ENCODE peak calls at places on chromosome 5, in nine cellular contexts. Y is cardiac muscle cell, Q is endothelial cell of umbilical vein, L is A549, J is K562, F is colonic mucosa, P is osteoblast, C is ovary, X is mucosa of descending colon. Z is an unnamed sample.

GRCh38 chr5:60102961-60103683 is 209.6 kb upstream of the PDE4D start:
- DNase-seq in P (peak; percentile 55), Y (no peak), L (peak; percentile 52), J (no peak), Q (no peak), F (no peak), C (no peak), X (no peak), Z (no peak)

GRCh38 chr5:115467631-115468030 is 76.9 kb downstream of the FEM1C start:
- DNase-seq in J (no peak), L (no peak), F (no peak), Q (no peak), Y (no peak), C (no peak), P (no peak), X (no peak), Z (no peak)

GRCh38 chr5:121366515-121366914 is 485.2 kb upstream of the FTMT start:
- DNase-seq in C (no peak), Q (no peak), J (no peak), P (peak; percentile 5), F (no peak), Y (no peak), X (no peak), L (peak; percentile 49), Z (no peak)

GRCh38 chr5:172541119-172541763 is 86.9 kb upstream of the SH3PXD2B start:
- DNase-seq in P (no peak), Y (peak; percentile 77), C (no peak), J (no peak), Q (no peak), F (peak; percentile 6), L (no peak), X (peak; percentile 0), Z (no peak)

GRCh38 chr5:115544371-115545064 is at the start of gene FEM1C:
- DNase-seq in F (peak; percentile 99), J (peak; percentile 95), P (peak; percentile 98), Y (peak; percentile 98), Q (peak; percentile 98), C (peak; percentile 96), L (peak; percentile 97), X (peak; percentile 99), Z (peak; percentile 93)

GRCh38 chr5:149406203-149406978 is 27.3 kb upstream of the IL17B start:
- DNase-seq in J (peak; percentile 40), F (no peak), Q (no peak), L (no peak), P (peak; percentile 98), C (peak; percentile 93), Y (no peak), X (peak; percentile 48), Z (no peak)

GRCh38 chr5:59198832-59199231 is 616.0 kb downstream of the RAB3C start:
- DNase-seq in L (no peak), C (no peak), Y (no peak), F (no peak), P (no peak), Q (no peak), J (no peak), X (no peak), Z (no peak)

GRCh38 chr5:78624011-78624541 is 24.5 kb downstream of the LHFPL2 start:
- DNase-seq in F (no peak), J (no peak), Y (peak; percentile 58), X (no peak), L (no peak), Q (no peak), C (no peak), P (no peak), Z (no peak)

GRCh38 chr5:143205386-143205785 is 198.1 kb downstream of the NR3C1 start:
- DNase-seq in L (no peak), Y (no peak), P (peak; percentile 88), J (no peak), C (no peak), Q (peak; percentile 81), F (no peak), X (no peak), Z (no peak)

GRCh38 chr5:176995896-176996767 is 10.4 kb downstream of the UIMC1 start:
- DNase-seq in C (no peak), Q (peak; percentile 86), P (peak; percentile 31), L (peak; percentile 18), F (no peak), J (no peak), Y (no peak), X (no peak), Z (no peak)
- H3K4me1 ChIP-seq in C (peaks cover 1% of the 10 kb centered on the region), Q (peaks cover 37% of the 10 kb centered on the region), P (peaks cover 20% of the 10 kb centered on the region), L (peaks cover 16% of the 10 kb centered on the region), F (no peaks in the 10 kb centered on the region), J (peaks cover 26% of the 10 kb centered on the region), Y (no peaks in the 10 kb centered on the region), X (no peaks in the 10 kb centered on the region), Z (no peaks in the 10 kb centered on the region)

GRCh38 chr5:65037845-65038815 is 269.4 kb downstream of the CWC27 start:
- DNase-seq in L (peak; percentile 62), F (peak; percentile 52), X (peak; percentile 62), C (no peak), J (peak; percentile 48), Q (peak; percentile 48), Y (no peak), P (peak; percentile 74), Z (no peak)
- TF ChIP-seq CTCF in L (peak; percentile 23), F (peak; percentile 36), X (peak; percentile 25), C (no peak), J (peak; percentile 58), Q (peak; percentile 12), Y (no peak), P (peak; percentile 21), Z (no peak)

GRCh38 chr5:151125421-151125820 is 32.2 kb downstream of the ANXA6 start:
- DNase-seq in X (no peak), L (no peak), F (no peak), P (no peak), C (no peak), J (no peak), Y (no peak), Q (no peak), Z (no peak)
- H3K4me1 ChIP-seq in X (no peaks in the 10 kb centered on the region), L (peaks cover 7% of the 10 kb centered on the region), F (no peaks in the 10 kb centered on the region), P (peaks cover 5% of the 10 kb centered on the region), C (no peaks in the 10 kb centered on the region), J (peaks cover 7% of the 10 kb centered on the region), Y (no peaks in the 10 kb centered on the region), Q (no peaks in the 10 kb centered on the region), Z (no peaks in the 10 kb centered on the region)

GRCh38 chr5:63555874-63556273 is 406.4 kb downstream of the HTR1A start:
- DNase-seq in X (no peak), Y (no peak), P (no peak), C (no peak), L (no peak), J (no peak), F (no peak), Q (no peak), Z (no peak)

GRCh38 chr5:63553069-63553468 is 409.2 kb downstream of the HTR1A start:
- DNase-seq in L (no peak), Y (no peak), P (no peak), F (no peak), C (no peak), J (no peak), X (no peak), Q (no peak), Z (no peak)
- TF ChIP-seq CTCF in L (no peak), Y (no peak), P (no peak), F (no peak), C (no peak), J (no peak), X (no peak), Q (no peak), Z (no peak)

DNA sequence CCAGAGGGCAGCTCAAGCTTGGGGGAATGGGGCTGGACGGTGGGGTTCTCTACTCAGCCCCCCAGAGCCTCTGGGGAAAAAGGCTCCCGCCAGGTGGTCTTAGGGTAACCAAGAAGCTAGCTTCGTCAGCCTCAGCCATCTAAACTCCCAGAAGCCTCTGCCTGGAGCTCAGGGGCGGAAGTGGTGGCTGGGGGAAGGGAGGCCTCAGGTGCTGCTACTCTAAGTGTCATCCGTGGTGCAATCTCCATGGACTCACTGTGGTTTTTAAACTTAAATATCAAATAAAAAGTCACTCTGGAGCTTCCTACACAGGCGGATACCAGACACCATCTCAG is 748 bp downstream of the DOCK2 start:
- DNase-seq in Y (no peak), Q (no peak), L (no peak), P (no peak), F (peak; percentile 43), X (peak; percentile 57), J (no peak), C (no peak), Z (no peak)
- H3K4me1 ChIP-seq in Y (no peaks in the 10 kb centered on the region), Q (peaks cover 3% of the 10 kb centered on the region), L (peaks cover 2% of the 10 kb centered on the region), P (peaks cover 9% of the 10 kb centered on the region), F (no peaks in the 10 kb centered on the region), X (no peaks in the 10 kb centered on the region), J (no peaks in the 10 kb centered on the region), C (no peaks in the 10 kb centered on the region), Z (peaks cover 15% of the 10 kb centered on the region)

GRCh38 chr5:103743455-103743854 is 180.9 kb upstream of the NUDT12 start:
- DNase-seq in Q (no peak), C (no peak), F (no peak), J (no peak), X (no peak), Y (no peak), L (no peak), P (no peak), Z (no peak)
- TF ChIP-seq CTCF in Q (no peak), C (no peak), F (no peak), J (no peak), X (no peak), Y (no peak), L (no peak), P (no peak), Z (no peak)

DNA sequence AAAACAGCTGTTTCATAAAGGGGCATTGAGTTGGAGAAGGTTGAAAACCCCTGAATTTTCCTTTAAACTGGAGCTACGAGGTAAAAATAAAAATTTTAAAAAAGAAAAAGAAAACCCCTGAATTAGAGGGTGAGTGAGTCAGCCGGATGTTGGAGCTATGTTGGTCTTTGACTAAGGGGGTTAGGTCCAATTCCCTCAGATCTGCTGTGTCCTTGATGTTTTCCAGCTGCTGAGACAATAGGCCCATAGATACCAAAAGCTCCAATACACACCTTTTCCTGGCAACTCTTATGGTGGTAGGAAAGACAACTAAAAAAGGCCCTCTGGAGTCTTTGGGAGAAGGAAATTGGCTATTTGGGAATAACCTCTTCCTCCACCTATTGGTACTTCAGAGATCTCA is 79.4 kb upstream of the SAP30L start:
- DNase-seq in C (no peak), L (no peak), J (no peak), P (no peak), F (no peak), Q (peak; percentile 46), Y (no peak), X (no peak), Z (no peak)
- H3K4me1 ChIP-seq in C (peaks cover 11% of the 10 kb centered on the region), L (peaks cover 76% of the 10 kb centered on the region), J (peaks cover 3% of the 10 kb centered on the region), P (peaks cover 67% of the 10 kb centered on the region), F (no peaks in the 10 kb centered on the region), Q (peaks cover 52% of the 10 kb centered on the region), Y (no peaks in the 10 kb centered on the region), X (no peaks in the 10 kb centered on the region), Z (peaks cover 5% of the 10 kb centered on the region)

DNA sequence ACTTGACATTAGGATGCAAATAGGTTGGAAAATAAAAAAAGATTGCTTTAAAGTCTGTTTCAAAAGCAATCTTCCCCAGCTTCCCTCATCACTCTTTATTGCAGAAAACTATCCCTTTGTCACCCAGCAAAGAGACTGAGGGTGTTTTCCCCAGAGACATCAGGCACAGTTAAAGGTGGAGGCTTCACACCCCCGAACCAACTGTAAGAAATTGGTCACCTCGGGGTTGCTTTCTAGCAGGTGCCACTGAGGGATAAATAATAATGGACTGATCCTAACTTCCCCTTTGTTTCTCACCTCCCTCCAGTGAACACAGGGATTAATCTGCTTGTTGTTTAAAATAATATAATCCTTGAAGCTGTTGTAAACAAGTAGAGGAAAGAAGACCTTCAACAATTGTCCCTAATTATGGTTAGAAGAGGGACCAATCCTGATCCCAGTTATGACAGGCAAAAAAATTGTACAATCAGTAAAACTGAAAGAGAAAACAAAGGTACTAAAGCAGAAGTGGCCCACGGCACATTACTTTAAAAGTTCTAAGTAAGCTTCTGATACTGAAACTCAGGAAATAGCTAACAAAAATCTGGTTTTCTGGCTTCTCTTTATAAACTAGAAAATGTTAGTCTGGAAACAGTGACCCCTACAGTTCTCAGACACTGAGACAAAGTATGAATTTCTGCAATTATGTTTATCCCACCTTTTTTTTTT is 6.6 kb upstream of the PCSK1 start:
- DNase-seq in P (no peak), X (no peak), F (no peak), J (no peak), C (no peak), Y (no peak), Q (peak; percentile 20), L (no peak), Z (no peak)
- TF ChIP-seq CTCF in P (peak; percentile 49), X (no peak), F (no peak), J (no peak), C (no peak), Y (peak; percentile 29), Q (no peak), L (peak; percentile 24), Z (no peak)

Z was measured in esophagus squamous epithelium.